ENCODE peak calls at places on chromosomes 11 and 22, in five cellular contexts. G, J, S, R and W are unnamed samples.
A peak's percentile ranks its signal among the peaks of the same experiment; 100 is the strongest.

GRCh38 chr11:69918938-69919650 is 99.9 kb upstream of the FGF3 start:
- DNase-seq in S (peak; percentile 57), G (peak; percentile 70), J (peak; percentile 82), R (peak; percentile 50), W (peak; percentile 87)

GRCh38 chr11:65658174-65659021 is 4.3 kb downstream of the RELA start:
- DNase-seq in S (no peak), R (no peak), G (no peak), J (peak; percentile 24), W (peak; percentile 63)

GRCh38 chr22:39180566-39180965 is 28.1 kb upstream of the CBX7 start:
- DNase-seq in G (no peak), R (no peak), S (no peak), J (no peak), W (peak; percentile 62)

GRCh38 chr11:5603326-5603725 is 6.9 kb downstream of the TRIM6 start:
- DNase-seq in J (no peak), G (no peak), R (no peak), S (no peak), W (no peak)

GRCh38 chr22:19480173-19480568 is 451 bp downstream of the CDC45 start:
- DNase-seq in G (no peak), R (peak; percentile 7), S (no peak), J (no peak), W (no peak)

GRCh38 chr22:38018938-38019827 is 34.8 kb upstream of the SOX10 start:
- DNase-seq in J (no peak), G (no peak), R (no peak), S (no peak), W (no peak)

GRCh38 chr11:16114978-16115871 is 241.1 kb downstream of the SOX6 start:
- DNase-seq in J (no peak), R (peak; percentile 80), G (no peak), S (no peak), W (no peak)

GRCh38 chr11:8988329-8989234 is 15.2 kb downstream of the NRIP3 start:
- DNase-seq in S (peak; percentile 65), J (no peak), G (no peak), R (no peak), W (no peak)

GRCh38 chr22:38569181-38569971 is 607 bp downstream of the DMC1 start:
- DNase-seq in S (no peak), J (no peak), R (no peak), G (peak; percentile 10), W (peak; percentile 79)

GRCh38 chr11:35321532-35322320 is 97.6 kb downstream of the SLC1A2 start:
- DNase-seq in S (peak; percentile 69), R (no peak), J (no peak), G (no peak), W (no peak)

GRCh38 chr11:2590131-2590950 is 109.5 kb downstream of the KCNQ1OT1 start:
- DNase-seq in J (no peak), S (no peak), G (no peak), R (no peak), W (peak; percentile 44)

GRCh38 chr11:10564692-10565318 is 3.7 kb downstream of the LYVE1 start:
- DNase-seq in S (no peak), J (peak; percentile 52), G (no peak), R (no peak), W (no peak)

GRCh38 chr22:29083576-29084566 is 11.0 kb downstream of the KREMEN1 start:
- DNase-seq in S (peak; percentile 25), J (no peak), G (no peak), R (no peak), W (peak; percentile 78)

GRCh38 chr22:48679656-48680555 is 1147.8 kb downstream of the BRD1 start:
- DNase-seq in R (no peak), G (no peak), S (no peak), J (no peak), W (no peak)

GRCh38 chr11:94885133-94885532 is 88.2 kb downstream of the CWC15 start:
- DNase-seq in R (no peak), G (no peak), S (no peak), J (no peak), W (no peak)

DNA sequence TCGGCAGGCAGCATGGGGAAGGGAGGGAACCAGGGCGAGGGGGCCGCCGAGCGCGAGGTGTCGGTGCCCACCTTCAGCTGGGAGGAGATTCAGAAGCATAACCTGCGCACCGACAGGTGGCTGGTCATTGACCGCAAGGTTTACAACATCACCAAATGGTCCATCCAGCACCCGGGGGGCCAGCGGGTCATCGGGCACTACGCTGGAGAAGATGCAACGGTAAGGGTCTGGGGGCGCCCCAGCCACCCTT is 204 bp downstream of the FADS2 start:
- DNase-seq in S (no peak), J (no peak), R (no peak), G (no peak), W (no peak)
- TF ChIP-seq POLR2A in S (no peak), J (no peak), R (no peak), G (no peak), W (no peak)

GRCh38 chr11:87013852-87014251 is 23.9 kb upstream of the TMEM135 start:
- DNase-seq in S (no peak), G (no peak), J (no peak), R (no peak), W (no peak)

GRCh38 chr11:87012673-87013072 is 25.1 kb upstream of the TMEM135 start:
- DNase-seq in J (no peak), S (no peak), G (no peak), R (no peak), W (no peak)

GRCh38 chr11:87015645-87016044 is 22.1 kb upstream of the TMEM135 start:
- DNase-seq in G (no peak), J (no peak), S (no peak), R (no peak), W (no peak)

GRCh38 chr11:87007938-87008337 is 29.8 kb upstream of the TMEM135 start:
- DNase-seq in R (no peak), G (no peak), S (peak; percentile 55), J (no peak), W (no peak)

DNA sequence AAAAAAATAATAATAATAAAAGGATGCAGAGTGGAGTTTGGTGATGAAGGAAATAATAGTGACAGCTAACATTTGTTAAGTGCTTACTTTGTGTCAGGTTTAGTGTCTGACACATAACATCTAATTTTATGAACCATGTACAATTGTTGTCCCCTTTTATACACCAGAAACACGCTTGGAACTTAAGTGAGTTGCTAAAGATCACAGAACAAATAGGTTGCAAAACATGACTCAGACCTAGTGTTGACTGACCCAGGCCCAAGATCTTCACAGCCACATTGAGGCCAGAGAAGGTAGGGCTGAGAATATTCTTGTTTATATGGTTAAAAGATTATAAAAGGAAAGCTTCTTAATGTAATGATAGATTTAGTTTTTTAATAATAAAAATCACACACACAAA is 25.6 kb upstream of the TMEM135 start:
- DNase-seq in G (no peak), J (no peak), S (no peak), R (peak; percentile 65), W (no peak)
- H3K36me3 ChIP-seq in G (no peaks in the 10 kb centered on the region), J (no peaks in the 10 kb centered on the region), S (no peaks in the 10 kb centered on the region), R (no peaks in the 10 kb centered on the region), W (no peaks in the 10 kb centered on the region)

DNA sequence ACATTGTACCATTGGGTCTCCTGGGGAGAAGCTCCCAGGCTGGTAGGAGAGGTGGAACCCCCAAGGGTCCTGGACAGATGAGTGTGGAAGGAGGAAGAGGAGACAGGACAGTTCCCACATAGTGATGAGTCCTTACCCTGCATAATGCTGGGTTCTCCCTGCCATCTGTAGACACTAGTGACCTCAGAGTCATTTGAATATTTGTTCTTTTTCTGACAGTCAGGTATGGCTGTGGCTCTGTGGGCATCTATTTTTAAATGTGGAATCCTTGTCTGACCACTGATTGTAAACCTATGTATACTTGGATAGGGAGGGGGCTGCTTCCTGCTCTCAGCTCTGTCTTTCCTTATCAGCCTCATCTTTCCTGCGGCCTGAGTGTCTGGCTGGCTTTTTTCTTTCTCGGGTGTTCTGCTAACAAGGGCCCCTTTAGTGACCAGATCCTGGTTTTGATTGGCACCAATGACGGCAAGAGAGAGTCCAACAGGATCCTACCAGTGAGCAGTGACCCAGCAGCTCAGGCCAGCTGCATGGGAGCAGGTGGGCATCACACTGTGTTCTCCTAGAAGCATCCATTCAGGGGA is 2.6 kb upstream of the SLC5A1 start:
- DNase-seq in R (no peak), J (no peak), G (no peak), S (no peak), W (no peak)
- H3K27me3 ChIP-seq in R (peaks cover 38% of the 10 kb centered on the region), J (no peaks in the 10 kb centered on the region), G (peaks cover 17% of the 10 kb centered on the region), S (peaks cover 18% of the 10 kb centered on the region), W (peaks cover 8% of the 10 kb centered on the region)

GRCh38 chr11:63892233-63892632 is 24.7 kb downstream of the RCOR2 start:
- DNase-seq in G (no peak), J (no peak), R (no peak), S (peak; percentile 57), W (no peak)

GRCh38 chr11:63890368-63890767 is 26.6 kb downstream of the RCOR2 start:
- DNase-seq in J (no peak), G (no peak), S (no peak), R (no peak), W (no peak)

GRCh38 chr11:63889344-63889743 is 27.6 kb downstream of the RCOR2 start:
- DNase-seq in J (no peak), G (peak; percentile 77), R (no peak), S (no peak), W (no peak)

GRCh38 chr11:63887600-63887999 is 29.4 kb downstream of the RCOR2 start:
- DNase-seq in J (no peak), G (no peak), S (no peak), R (no peak), W (no peak)

GRCh38 chr11:63888170-63889086 is 28.5 kb downstream of the RCOR2 start:
- DNase-seq in J (peak; percentile 80), G (peak; percentile 84), R (peak; percentile 81), S (peak; percentile 52), W (peak; percentile 92)
- TF ChIP-seq POLR2A in J (peak; percentile 34), G (peak; percentile 71), R (peak; percentile 71), S (no peak), W (no peak)